ENCODE peak calls at places on chromosomes 3 and 15, in seven cellular contexts. U is activated naive CD8-positive, alpha-beta T cell treated with anti-CD3 and anti-CD28 coated beads for 36 hours; V is stimulated activated naive CD8-positive, alpha-beta T cell treated with anti-CD3 and anti-CD28 coated beads, Interleukin-15, Interleukin-2, amounts not matched to agents 100 U/mL and 50 U/mL, for 24 hours; C is endothelial cell; G is NCI-H1105; D is amniotic epithelial cell; I is DMS153. S is an unnamed sample.

GRCh38 chr3:184186902-184187207 is 856 bp downstream of the ABCF3 start:
- DNase-seq in U (no peak), V (no peak), C (no peak), G (no peak), D (no peak), I (no peak), S (peak; percentile 15)

GRCh38 chr3:129974451-129975331 is at the start of gene TRH:
- DNase-seq in U (no peak), V (peak; percentile 11), C (peak; percentile 8), G (no peak), D (no peak), I (no peak), S (no peak)

GRCh38 chr3:72997421-72997961 is 880 bp downstream of the PPP4R2 start:
- DNase-seq in U (peak; percentile 16), V (peak; percentile 27), C (peak; percentile 17), G (no peak), D (peak; percentile 67), I (no peak), S (peak; percentile 58)

GRCh38 chr3:65595997-65596300 is 442.8 kb downstream of the MAGI1 start:
- DNase-seq in U (no peak), V (no peak), C (no peak), G (no peak), D (no peak), I (no peak), S (no peak)

GRCh38 chr3:13772321-13772745 is 107.5 kb downstream of the WNT7A start:
- DNase-seq in U (no peak), V (no peak), C (no peak), G (no peak), D (no peak), I (no peak), S (no peak)

GRCh38 chr3:112752092-112752512 is 94.6 kb downstream of the CD200R1L start:
- DNase-seq in U (no peak), V (no peak), C (no peak), G (no peak), D (no peak), I (peak; percentile 21), S (no peak)

GRCh38 chr15:85793641-85794597 is 806 bp downstream of the KLHL25 start:
- DNase-seq in U (peak; percentile 48), V (peak; percentile 47), C (peak; percentile 50), G (no peak), D (no peak), I (no peak), S (no peak)

GRCh38 chr3:58497074-58497473 is 5.2 kb downstream of the KCTD6 start:
- DNase-seq in U (no peak), V (no peak), C (no peak), G (no peak), D (peak; percentile 16), I (no peak), S (no peak)

GRCh38 chr3:5298453-5298852 is 110.9 kb downstream of the EDEM1 start:
- DNase-seq in U (no peak), V (no peak), C (no peak), G (no peak), D (no peak), I (no peak), S (peak; percentile 21)

GRCh38 chr3:119792270-119792669 is 10.4 kb downstream of the NR1I2 start:
- DNase-seq in U (no peak), V (no peak), C (no peak), G (no peak), D (no peak), I (no peak), S (no peak)

GRCh38 chr15:65248506-65248905 is 37.2 kb upstream of the CILP start:
- DNase-seq in U (no peak), V (no peak), C (no peak), G (no peak), D (peak; percentile 57), I (no peak), S (no peak)

S was measured in NCI-H524.